ENCODE peak calls at places on chromosomes 4 and X, in six cellular contexts. S is stimulated activated CD4-positive, alpha-beta T cell treated with anti-CD3 and anti-CD28 coated beads, Interleukin-4, amount 100 ng/mL, for 48 hours; C is A549; L is activated CD8-positive, alpha-beta T cell treated with anti-CD3 and anti-CD28 coated beads, Interleukin-2, amount 10 ng/mL, durations not matched to agents 7 days and 5 days; Z is T-cell; B is AG09309. R is an unnamed sample.

GRCh38 chr4:1337376-1337831 is 9.6 kb upstream of the UVSSA start:
- DNase-seq in B (no peak), L (peak; percentile 50), C (no peak), Z (no peak), S (peak; percentile 70), R (no peak)

GRCh38 chrX:140123446-140123845 is 158.1 kb upstream of the CXorf66 start:
- DNase-seq in L (no peak), B (no peak), S (no peak), C (no peak), Z (no peak), R (peak; percentile 50)

GRCh38 chr4:68451246-68452211 is 4.3 kb downstream of the TMPRSS11E start:
- DNase-seq in L (no peak), B (no peak), S (no peak), Z (no peak), C (no peak), R (peak; percentile 44)

GRCh38 chr4:17220816-17221215 is 291.1 kb downstream of the QDPR start:
- DNase-seq in S (no peak), B (no peak), Z (no peak), C (no peak), L (no peak), R (no peak)

GRCh38 chr4:40409835-40410234 is 74.7 kb downstream of the CHRNA9 start:
- DNase-seq in B (no peak), L (no peak), S (no peak), Z (no peak), C (no peak), R (no peak)

GRCh38 chr4:43709443-43709842 is 739.2 kb downstream of the KCTD8 start:
- DNase-seq in B (no peak), C (no peak), S (no peak), L (no peak), Z (no peak), R (no peak)

GRCh38 chr4:138897818-138898226 is 117.8 kb upstream of the NOCT start:
- DNase-seq in L (no peak), C (no peak), Z (no peak), B (peak; percentile 82), S (no peak), R (no peak)

GRCh38 chr4:138938371-138938699 is 77.2 kb upstream of the NOCT start:
- DNase-seq in S (no peak), B (peak; percentile 41), L (no peak), C (peak; percentile 11), Z (no peak), R (no peak)

GRCh38 chrX:154013614-154014360 is 5.9 kb downstream of the IRAK1 start:
- DNase-seq in C (peak; percentile 64), B (no peak), Z (no peak), L (peak; percentile 56), S (peak; percentile 20), R (peak; percentile 72)

GRCh38 chr4:146436423-146437162 is 85.1 kb downstream of the SLC10A7 start:
- DNase-seq in C (no peak), S (no peak), L (no peak), Z (no peak), B (no peak), R (no peak)

GRCh38 chr4:123244233-123244632 is 152.4 kb upstream of the SPRY1 start:
- DNase-seq in S (no peak), Z (no peak), B (no peak), C (no peak), L (peak; percentile 23), R (no peak)

GRCh38 chr4:128635939-128636551 is 173.5 kb upstream of the JADE1 start:
- DNase-seq in S (no peak), C (no peak), B (no peak), Z (no peak), L (no peak), R (peak; percentile 43)

R was measured in H1.